ENCODE peak calls at places on chromosomes 1 and 21, in four cellular contexts. F is GM12878, B is tibial nerve, D is A549. W is an unnamed sample.

GRCh38 chr1:10280442-10281350 is 70.3 kb downstream of the KIF1B start:
- DNase-seq in B (no peak), F (no peak), D (no peak), W (no peak)

GRCh38 chr1:56453016-56453721 is 126.2 kb downstream of the PLPP3 start:
- DNase-seq in B (peak; percentile 64), F (no peak), D (no peak), W (peak; percentile 21)

GRCh38 chr1:180482425-180483275 is 19.7 kb downstream of the ACBD6 start:
- DNase-seq in D (peak; percentile 62), B (peak; percentile 83), F (no peak), W (no peak)

GRCh38 chr1:56436338-56436695 is 143.0 kb downstream of the PLPP3 start:
- DNase-seq in F (no peak), B (no peak), D (no peak), W (no peak)

GRCh38 chr1:206048582-206048981 is 4.4 kb upstream of the RHEX start:
- DNase-seq in F (no peak), D (peak; percentile 59), B (no peak), W (peak; percentile 68)

GRCh38 chr1:206839857-206840256 is 25.6 kb upstream of the IL20 start:
- DNase-seq in B (no peak), D (peak; percentile 7), F (no peak), W (no peak)

GRCh38 chr1:17075470-17076255 is 21.8 kb upstream of the SDHB start:
- DNase-seq in D (peak; percentile 49), F (no peak), B (no peak), W (peak; percentile 46)

GRCh38 chr1:154609398-154610380 is 1.7 kb upstream of the ADAR start:
- DNase-seq in B (no peak), F (no peak), D (no peak), W (no peak)

GRCh38 chr1:215539803-215540575 is 27.1 kb upstream of the KCTD3 start:
- DNase-seq in D (no peak), B (peak; percentile 10), F (no peak), W (no peak)

GRCh38 chr1:193014354-193014753 is 44.8 kb downstream of the UCHL5 start:
- DNase-seq in D (no peak), B (no peak), F (no peak), W (no peak)

GRCh38 chr1:29124366-29125236 is 898 bp upstream of the TMEM200B start:
- DNase-seq in D (peak; percentile 56), F (no peak), B (peak; percentile 82), W (peak; percentile 95)

GRCh38 chr21:17775431-17776126 is 43.6 kb downstream of the C21orf91 start:
- DNase-seq in D (no peak), F (peak; percentile 63), B (no peak), W (peak; percentile 24)

GRCh38 chr1:56573311-56573710 is 6.1 kb downstream of the PLPP3 start:
- DNase-seq in D (no peak), F (no peak), B (peak; percentile 65), W (no peak)

GRCh38 chr1:29354511-29355098 is 118.3 kb downstream of the PTPRU start:
- DNase-seq in F (no peak), B (no peak), D (no peak), W (no peak)

GRCh38 chr1:224541072-224541790 is 74.9 kb upstream of the CNIH3 start:
- DNase-seq in B (no peak), F (no peak), D (no peak), W (no peak)

GRCh38 chr1:16921391-16922185 is at the start of gene CROCC:
- DNase-seq in D (no peak), F (no peak), B (no peak), W (no peak)

GRCh38 chr21:45581322-45581712 is 39.1 kb upstream of the SLC19A1 start:
- DNase-seq in B (no peak), D (no peak), F (no peak), W (peak; percentile 39)

GRCh38 chr1:33181038-33181861 is 593 bp downstream of the TRIM62 start:
- DNase-seq in B (no peak), D (peak; percentile 36), F (no peak), W (peak; percentile 92)

GRCh38 chr21:18294100-18294499 is 49.5 kb downstream of the CHODL start:
- DNase-seq in F (no peak), B (no peak), D (no peak), W (peak; percentile 58)

GRCh38 chr21:46189213-46189958 is 5.1 kb upstream of the SPATC1L start:
- DNase-seq in D (no peak), B (no peak), F (no peak), W (no peak)

GRCh38 chr1:227255086-227255732 is 63.1 kb downstream of the CDC42BPA start:
- DNase-seq in D (no peak), B (no peak), F (no peak), W (no peak)

GRCh38 chr21:45324430-45325205 is 36.9 kb upstream of the POFUT2 start:
- DNase-seq in F (no peak), D (peak; percentile 67), B (no peak), W (peak; percentile 76)

GRCh38 chr1:201535046-201535777 is 3.7 kb upstream of the NAV1 start:
- DNase-seq in B (no peak), D (peak; percentile 41), F (no peak), W (no peak)

GRCh38 chr1:147700042-147700711 is 29.9 kb upstream of the ACP6 start:
- DNase-seq in B (peak; percentile 60), F (no peak), D (peak; percentile 55), W (peak; percentile 56)

GRCh38 chr1:212700892-212701819 is 1.5 kb upstream of the BATF3 start:
- DNase-seq in F (no peak), B (peak; percentile 57), D (peak; percentile 74), W (peak; percentile 42)

GRCh38 chr1:18638818-18639193 is 8.2 kb downstream of the PAX7 start:
- DNase-seq in D (no peak), F (no peak), B (no peak), W (no peak)

GRCh38 chr1:217562229-217562878 is 68.5 kb downstream of the GPATCH2 start:
- DNase-seq in B (no peak), F (no peak), D (peak; percentile 25), W (no peak)

DNA sequence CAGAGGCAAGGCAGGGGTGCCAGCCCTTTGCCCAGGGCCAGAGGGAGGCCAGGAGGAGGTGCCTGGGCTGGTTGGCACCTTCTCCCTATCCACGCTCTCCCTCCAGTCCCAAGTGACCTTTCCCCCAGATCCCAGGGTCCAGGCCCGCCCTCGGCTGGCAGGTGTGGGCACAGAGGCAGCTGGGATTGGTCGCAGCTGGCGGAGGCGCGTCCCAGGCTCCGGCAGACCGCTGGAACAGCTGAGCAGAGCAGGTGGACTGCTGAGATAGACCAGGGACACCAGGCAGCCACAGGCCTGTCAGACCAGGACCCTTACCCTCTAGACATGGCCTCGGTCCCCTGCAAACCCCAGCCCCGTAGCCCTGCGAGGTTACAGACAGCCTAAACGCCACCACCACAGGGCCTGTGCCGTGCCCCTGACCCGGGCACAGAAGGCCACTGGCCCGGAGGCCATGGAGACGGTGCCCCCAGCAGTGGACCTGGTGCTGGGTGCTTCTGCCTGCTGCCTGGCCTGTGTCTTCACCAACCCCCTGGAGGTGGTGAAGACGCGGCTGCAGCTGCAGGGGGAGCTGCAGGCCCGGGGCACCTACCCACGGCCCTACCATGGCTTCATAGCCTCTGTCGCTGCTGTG is at the start of gene SLC25A34:
- DNase-seq in B (no peak), D (no peak), F (no peak), W (peak; percentile 89)
- TF ChIP-seq POLR2A in B (no peak), D (no peak), F (no peak), W (no peak)

GRCh38 chr1:245153645-245154428 is 948 bp upstream of the KIF26B start:
- DNase-seq in F (no peak), B (no peak), D (peak; percentile 20), W (no peak)

GRCh38 chr1:245155186-245156040 is 628 bp downstream of the KIF26B start:
- DNase-seq in D (peak; percentile 32), F (no peak), B (no peak), W (no peak)

GRCh38 chr1:245156041-245156735 is 1.4 kb downstream of the KIF26B start:
- DNase-seq in F (no peak), B (peak; percentile 50), D (peak; percentile 81), W (peak; percentile 96)

GRCh38 chr1:245154429-245155185 is at the start of gene KIF26B:
- DNase-seq in B (no peak), F (no peak), D (peak; percentile 58), W (no peak)

GRCh38 chr1:245153081-245153644 is 1.6 kb upstream of the KIF26B start:
- DNase-seq in D (peak; percentile 77), F (no peak), B (peak; percentile 47), W (peak; percentile 85)
- TF ChIP-seq EP300 in D (no peak), F (no peak), B (no peak), W (no peak)

DNA sequence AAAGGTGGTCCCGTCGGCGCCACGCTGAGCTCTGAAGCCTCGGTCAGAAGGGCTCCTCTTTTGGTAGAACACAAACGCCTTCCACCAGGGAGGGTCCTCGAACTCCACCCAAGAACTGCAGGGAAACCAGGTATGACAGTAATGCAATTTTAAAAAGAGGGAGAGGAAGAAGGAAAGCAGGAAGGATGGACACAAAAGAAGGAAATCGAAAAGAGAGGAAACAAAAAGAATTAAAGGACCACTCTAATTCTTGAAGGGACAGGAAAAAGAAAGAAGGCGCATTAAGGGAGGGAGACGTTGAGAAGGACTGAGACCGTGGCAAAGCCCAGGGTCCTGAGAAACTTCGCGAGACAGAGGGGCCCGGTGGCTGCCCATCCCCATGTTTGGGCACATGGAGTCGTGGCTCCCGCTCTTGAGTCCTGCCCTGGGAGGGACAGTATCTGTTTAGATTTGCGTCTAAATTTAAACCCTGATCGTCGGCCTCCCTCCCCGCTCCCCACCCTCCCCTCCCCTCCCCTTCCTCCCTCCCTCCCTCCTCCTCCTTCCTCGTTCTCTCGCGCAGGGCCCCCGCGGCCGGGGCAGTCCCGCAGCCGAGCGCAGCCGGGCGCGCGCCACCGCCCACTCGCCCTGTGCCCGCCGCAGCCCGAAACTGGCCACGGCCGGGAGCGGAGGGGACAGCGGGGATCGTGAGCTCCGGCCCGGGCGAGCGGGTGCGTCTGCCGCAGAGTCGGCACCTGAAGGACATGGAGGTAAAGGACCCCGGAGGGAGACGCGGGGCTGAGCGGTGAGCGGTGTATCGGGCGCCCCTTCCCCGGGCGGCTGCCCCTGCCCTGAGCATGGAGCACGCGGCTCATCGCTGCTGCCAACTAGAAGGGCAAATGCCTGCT is at the start of gene RCSD1:
- DNase-seq in B (no peak), F (no peak), D (no peak), W (peak; percentile 92)
- TF ChIP-seq POLR2A in B (no peak), F (peak; percentile 90), D (no peak), W (no peak)

GRCh38 chr1:21613072-21613867 is 55.9 kb downstream of the RAP1GAP start:
- DNase-seq in B (no peak), D (no peak), F (no peak), W (no peak)
- TF ChIP-seq EP300 in B (no peak), D (no peak), F (no peak), W (no peak)

GRCh38 chr1:186374313-186375151 is 521 bp downstream of the TPR start:
- DNase-seq in B (peak; percentile 30), F (peak; percentile 19), D (peak; percentile 39), W (no peak)
- TF ChIP-seq POLR2A in B (no peak), F (no peak), D (no peak), W (peak; percentile 18)